ENCODE peak calls at places on chromosomes 7 and 10, in five cellular contexts. One of them, this sample, is unnamed.
A peak's percentile ranks its signal among the peaks of the same experiment; 100 is the strongest.

GRCh38 chr7:28093617-28094232 is 86.9 kb downstream of the JAZF1 start:
- DNase-seq in CD8-positive, alpha-beta T cell: peak; percentile 44
- DNase-seq in colonic mucosa: peak; percentile 71
- DNase-seq in endodermal cell: peak; percentile 98
- DNase-seq in ovary: peak; percentile 74
- DNase-seq in this sample: peak; percentile 78

GRCh38 chr7:29516491-29516890 is 47.1 kb upstream of the PRR15 start:
- DNase-seq in CD8-positive, alpha-beta T cell: no peak
- DNase-seq in colonic mucosa: no peak
- DNase-seq in endodermal cell: no peak
- DNase-seq in ovary: no peak
- DNase-seq in this sample: no peak

GRCh38 chr10:68560916-68561691 is 967 bp downstream of the TET1 start:
- DNase-seq in CD8-positive, alpha-beta T cell: no peak
- DNase-seq in colonic mucosa: no peak
- DNase-seq in endodermal cell: peak; percentile 79
- DNase-seq in ovary: peak; percentile 41
- DNase-seq in this sample: no peak

GRCh38 chr10:68333058-68333395 is 299 bp upstream of the PBLD start:
- DNase-seq in CD8-positive, alpha-beta T cell: no peak
- DNase-seq in colonic mucosa: no peak
- DNase-seq in endodermal cell: no peak
- DNase-seq in ovary: no peak
- DNase-seq in this sample: no peak

GRCh38 chr7:768881-769504 is 41.9 kb upstream of the PRKAR1B start:
- DNase-seq in CD8-positive, alpha-beta T cell: no peak
- DNase-seq in colonic mucosa: no peak
- DNase-seq in endodermal cell: peak; percentile 69
- DNase-seq in ovary: peak; percentile 82
- DNase-seq in this sample: peak; percentile 79

GRCh38 chr7:144884913-144885312 is 49.1 kb upstream of the TPK1 start:
- DNase-seq in CD8-positive, alpha-beta T cell: no peak
- DNase-seq in colonic mucosa: no peak
- DNase-seq in endodermal cell: no peak
- DNase-seq in ovary: no peak
- DNase-seq in this sample: no peak

GRCh38 chr10:73771722-73772279 is 10.0 kb upstream of the CHCHD1 start:
- DNase-seq in CD8-positive, alpha-beta T cell: peak; percentile 82
- DNase-seq in colonic mucosa: peak; percentile 88
- DNase-seq in endodermal cell: peak; percentile 76
- DNase-seq in ovary: peak; percentile 94
- DNase-seq in this sample: peak; percentile 96

GRCh38 chr10:88379575-88379974 is 203.5 kb downstream of the RNLS start:
- DNase-seq in CD8-positive, alpha-beta T cell: no peak
- DNase-seq in colonic mucosa: peak; percentile 59
- DNase-seq in endodermal cell: no peak
- DNase-seq in ovary: no peak
- DNase-seq in this sample: no peak

GRCh38 chr7:48962821-48963505 is 38.6 kb downstream of the CDC14C start:
- DNase-seq in CD8-positive, alpha-beta T cell: no peak
- DNase-seq in colonic mucosa: no peak
- DNase-seq in endodermal cell: peak; percentile 44
- DNase-seq in ovary: no peak
- DNase-seq in this sample: no peak

GRCh38 chr7:159209429-159209828 is 64.8 kb upstream of the VIPR2 start:
- DNase-seq in CD8-positive, alpha-beta T cell: no peak
- DNase-seq in colonic mucosa: no peak
- DNase-seq in endodermal cell: peak; percentile 2
- DNase-seq in ovary: no peak
- DNase-seq in this sample: no peak

GRCh38 chr7:159213253-159213652 is 68.6 kb upstream of the VIPR2 start:
- DNase-seq in CD8-positive, alpha-beta T cell: no peak
- DNase-seq in colonic mucosa: no peak
- DNase-seq in endodermal cell: peak; percentile 2
- DNase-seq in ovary: no peak
- DNase-seq in this sample: no peak

GRCh38 chr7:159211540-159212182 is 67.0 kb upstream of the VIPR2 start:
- DNase-seq in CD8-positive, alpha-beta T cell: no peak
- DNase-seq in colonic mucosa: no peak
- DNase-seq in endodermal cell: peak; percentile 25
- DNase-seq in ovary: no peak
- DNase-seq in this sample: no peak

GRCh38 chr7:159215053-159215452 is 70.4 kb upstream of the VIPR2 start:
- DNase-seq in CD8-positive, alpha-beta T cell: no peak
- DNase-seq in colonic mucosa: no peak
- DNase-seq in endodermal cell: peak; percentile 24
- DNase-seq in ovary: no peak
- DNase-seq in this sample: no peak

GRCh38 chr7:159212226-159212625 is 67.6 kb upstream of the VIPR2 start:
- DNase-seq in CD8-positive, alpha-beta T cell: no peak
- DNase-seq in colonic mucosa: no peak
- DNase-seq in endodermal cell: peak; percentile 14
- DNase-seq in ovary: no peak
- DNase-seq in this sample: no peak
- H3K27me3 ChIP-seq in CD8-positive, alpha-beta T cell: no peaks in the 10 kb centered on the region
- H3K27me3 ChIP-seq in colonic mucosa: no peaks in the 10 kb centered on the region
- H3K27me3 ChIP-seq in endodermal cell: no peaks in the 10 kb centered on the region
- H3K27me3 ChIP-seq in ovary: no peaks in the 10 kb centered on the region
- H3K27me3 ChIP-seq in this sample: no peaks in the 10 kb centered on the region

GRCh38 chr7:41754046-41754445 is 51.2 kb upstream of the INHBA start:
- DNase-seq in CD8-positive, alpha-beta T cell: no peak
- DNase-seq in colonic mucosa: no peak
- DNase-seq in endodermal cell: no peak
- DNase-seq in ovary: no peak
- DNase-seq in this sample: no peak
- H3K9me3 ChIP-seq in CD8-positive, alpha-beta T cell: no peaks in the 10 kb centered on the region
- H3K9me3 ChIP-seq in colonic mucosa: peaks cover 4% of the 10 kb centered on the region
- H3K9me3 ChIP-seq in endodermal cell: peaks cover 77% of the 10 kb centered on the region
- H3K9me3 ChIP-seq in ovary: no peaks in the 10 kb centered on the region
- H3K9me3 ChIP-seq in this sample: no peaks in the 10 kb centered on the region

GRCh38 chr10:101237908-101238731 is 8.9 kb upstream of the LBX1 start:
- DNase-seq in CD8-positive, alpha-beta T cell: no peak
- DNase-seq in colonic mucosa: no peak
- DNase-seq in endodermal cell: no peak
- DNase-seq in ovary: no peak
- DNase-seq in this sample: no peak
- H3K27me3 ChIP-seq in CD8-positive, alpha-beta T cell: peaks cover 54% of the 10 kb centered on the region
- H3K27me3 ChIP-seq in colonic mucosa: peaks cover 70% of the 10 kb centered on the region
- H3K27me3 ChIP-seq in endodermal cell: peaks cover 100% of the 10 kb centered on the region
- H3K27me3 ChIP-seq in ovary: peaks cover 2% of the 10 kb centered on the region
- H3K27me3 ChIP-seq in this sample: peaks cover 97% of the 10 kb centered on the region

GRCh38 chr7:157964521-157964920 is 623.1 kb downstream of the PTPRN2 start:
- DNase-seq in CD8-positive, alpha-beta T cell: no peak
- DNase-seq in colonic mucosa: no peak
- DNase-seq in endodermal cell: peak; percentile 35
- DNase-seq in ovary: no peak
- DNase-seq in this sample: no peak
- H3K9me3 ChIP-seq in CD8-positive, alpha-beta T cell: no peaks in the 10 kb centered on the region
- H3K9me3 ChIP-seq in colonic mucosa: no peaks in the 10 kb centered on the region
- H3K9me3 ChIP-seq in endodermal cell: peaks cover 84% of the 10 kb centered on the region
- H3K9me3 ChIP-seq in ovary: no peaks in the 10 kb centered on the region
- H3K9me3 ChIP-seq in this sample: no peaks in the 10 kb centered on the region

GRCh38 chr7:155831807-155832524 is 19.7 kb upstream of the SHH start:
- DNase-seq in CD8-positive, alpha-beta T cell: no peak
- DNase-seq in colonic mucosa: no peak
- DNase-seq in endodermal cell: no peak
- DNase-seq in ovary: no peak
- DNase-seq in this sample: no peak
- H3K27me3 ChIP-seq in CD8-positive, alpha-beta T cell: no peaks in the 10 kb centered on the region
- H3K27me3 ChIP-seq in colonic mucosa: no peaks in the 10 kb centered on the region
- H3K27me3 ChIP-seq in endodermal cell: no peaks in the 10 kb centered on the region
- H3K27me3 ChIP-seq in ovary: no peaks in the 10 kb centered on the region
- H3K27me3 ChIP-seq in this sample: no peaks in the 10 kb centered on the region

GRCh38 chr10:129799942-129800341 is 164.1 kb downstream of the EBF3 start:
- DNase-seq in CD8-positive, alpha-beta T cell: no peak
- DNase-seq in colonic mucosa: no peak
- DNase-seq in endodermal cell: no peak
- DNase-seq in ovary: no peak
- DNase-seq in this sample: no peak
- H3K9me3 ChIP-seq in CD8-positive, alpha-beta T cell: peaks cover 7% of the 10 kb centered on the region
- H3K9me3 ChIP-seq in colonic mucosa: no peaks in the 10 kb centered on the region
- H3K9me3 ChIP-seq in endodermal cell: peaks cover 5% of the 10 kb centered on the region
- H3K9me3 ChIP-seq in ovary: no peaks in the 10 kb centered on the region
- H3K9me3 ChIP-seq in this sample: no peaks in the 10 kb centered on the region

GRCh38 chr10:133225707-133226191 is 4.3 kb upstream of the UTF1 start:
- DNase-seq in CD8-positive, alpha-beta T cell: no peak
- DNase-seq in colonic mucosa: no peak
- DNase-seq in endodermal cell: no peak
- DNase-seq in ovary: no peak
- DNase-seq in this sample: no peak

GRCh38 chr10:133226251-133226808 is 3.7 kb upstream of the UTF1 start:
- DNase-seq in CD8-positive, alpha-beta T cell: no peak
- DNase-seq in colonic mucosa: no peak
- DNase-seq in endodermal cell: no peak
- DNase-seq in ovary: no peak
- DNase-seq in this sample: no peak

GRCh38 chr10:133224076-133224475 is 5.9 kb upstream of the UTF1 start:
- DNase-seq in CD8-positive, alpha-beta T cell: no peak
- DNase-seq in colonic mucosa: no peak
- DNase-seq in endodermal cell: no peak
- DNase-seq in ovary: no peak
- DNase-seq in this sample: no peak

GRCh38 chr10:133227256-133227655 is 2.8 kb upstream of the UTF1 start:
- DNase-seq in CD8-positive, alpha-beta T cell: no peak
- DNase-seq in colonic mucosa: no peak
- DNase-seq in endodermal cell: no peak
- DNase-seq in ovary: no peak
- DNase-seq in this sample: no peak

GRCh38 chr10:133224861-133225366 is 5.1 kb upstream of the UTF1 start:
- DNase-seq in CD8-positive, alpha-beta T cell: no peak
- DNase-seq in colonic mucosa: no peak
- DNase-seq in endodermal cell: no peak
- DNase-seq in ovary: peak; percentile 81
- DNase-seq in this sample: no peak
- H3K27me3 ChIP-seq in CD8-positive, alpha-beta T cell: no peaks in the 10 kb centered on the region
- H3K27me3 ChIP-seq in colonic mucosa: peaks cover 23% of the 10 kb centered on the region
- H3K27me3 ChIP-seq in endodermal cell: peaks cover 34% of the 10 kb centered on the region
- H3K27me3 ChIP-seq in ovary: no peaks in the 10 kb centered on the region
- H3K27me3 ChIP-seq in this sample: peaks cover 70% of the 10 kb centered on the region

DNA sequence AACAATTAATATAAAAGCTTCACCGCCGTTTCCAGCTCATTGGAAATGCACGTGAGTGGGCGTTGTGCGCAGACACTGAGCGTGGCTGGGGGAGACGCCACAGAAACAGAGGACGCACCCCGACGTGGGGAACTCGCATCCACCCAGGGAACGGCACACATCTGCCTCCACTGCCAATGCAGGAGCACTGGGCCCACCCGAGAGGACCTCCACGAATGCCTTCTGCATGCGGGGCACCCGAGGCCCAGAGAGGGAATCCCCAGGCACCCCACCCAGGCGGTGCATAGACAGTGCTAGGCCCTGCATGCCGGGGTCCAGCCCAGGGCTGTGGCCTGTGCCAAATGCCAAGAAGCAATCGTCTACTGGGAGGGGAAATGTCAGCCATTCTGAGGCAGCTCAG is 72.1 kb downstream of the ADARB2 start:
- DNase-seq in CD8-positive, alpha-beta T cell: no peak
- DNase-seq in colonic mucosa: no peak
- DNase-seq in endodermal cell: no peak
- DNase-seq in ovary: no peak
- DNase-seq in this sample: no peak
- H3K9me3 ChIP-seq in CD8-positive, alpha-beta T cell: no peaks in the 10 kb centered on the region
- H3K9me3 ChIP-seq in colonic mucosa: no peaks in the 10 kb centered on the region
- H3K9me3 ChIP-seq in endodermal cell: peaks cover 8% of the 10 kb centered on the region
- H3K9me3 ChIP-seq in ovary: no peaks in the 10 kb centered on the region
- H3K9me3 ChIP-seq in this sample: no peaks in the 10 kb centered on the region

GRCh38 chr10:3425261-3425660 is 252.7 kb upstream of the PITRM1 start:
- DNase-seq in CD8-positive, alpha-beta T cell: no peak
- DNase-seq in colonic mucosa: no peak
- DNase-seq in endodermal cell: no peak
- DNase-seq in ovary: no peak
- DNase-seq in this sample: no peak
- H3K27me3 ChIP-seq in CD8-positive, alpha-beta T cell: no peaks in the 10 kb centered on the region
- H3K27me3 ChIP-seq in colonic mucosa: no peaks in the 10 kb centered on the region
- H3K27me3 ChIP-seq in endodermal cell: no peaks in the 10 kb centered on the region
- H3K27me3 ChIP-seq in ovary: no peaks in the 10 kb centered on the region
- H3K27me3 ChIP-seq in this sample: no peaks in the 10 kb centered on the region